ENCODE peak calls at places on chromosomes 1 and 21, in five cellular contexts. One of them, this sample, is unnamed.

GRCh38 chr1:30159015-30159414 is 564.4 kb downstream of the MATN1 start:
- DNase-seq in AG04450: no peak
- DNase-seq in kidney epithelial cell: no peak
- DNase-seq in epithelial cell of esophagus: no peak
- DNase-seq in heart right ventricle: no peak
- DNase-seq in this sample: no peak

GRCh38 chr1:243301059-243301458 is 45.2 kb downstream of the SDCCAG8 start:
- DNase-seq in AG04450: no peak
- DNase-seq in kidney epithelial cell: no peak
- DNase-seq in epithelial cell of esophagus: no peak
- DNase-seq in heart right ventricle: no peak
- DNase-seq in this sample: no peak

GRCh38 chr1:97640677-97641076 is 280.2 kb downstream of the DPYD start:
- DNase-seq in AG04450: no peak
- DNase-seq in kidney epithelial cell: no peak
- DNase-seq in epithelial cell of esophagus: peak; percentile 16
- DNase-seq in heart right ventricle: no peak
- DNase-seq in this sample: no peak

GRCh38 chr1:1432951-1433803 is 2.3 kb upstream of the VWA1 start:
- DNase-seq in AG04450: no peak
- DNase-seq in kidney epithelial cell: no peak
- DNase-seq in epithelial cell of esophagus: peak; percentile 81
- DNase-seq in heart right ventricle: peak; percentile 77
- DNase-seq in this sample: no peak

GRCh38 chr1:96374076-96374762 is 347.4 kb upstream of the PTBP2 start:
- DNase-seq in AG04450: no peak
- DNase-seq in kidney epithelial cell: no peak
- DNase-seq in epithelial cell of esophagus: no peak
- DNase-seq in heart right ventricle: no peak
- DNase-seq in this sample: no peak

GRCh38 chr1:177122869-177123268 is 41.6 kb downstream of the ASTN1 start:
- DNase-seq in AG04450: no peak
- DNase-seq in kidney epithelial cell: no peak
- DNase-seq in epithelial cell of esophagus: no peak
- DNase-seq in heart right ventricle: no peak
- DNase-seq in this sample: no peak

GRCh38 chr1:6959491-6959890 is 174.2 kb downstream of the CAMTA1 start:
- DNase-seq in AG04450: no peak
- DNase-seq in kidney epithelial cell: no peak
- DNase-seq in epithelial cell of esophagus: no peak
- DNase-seq in heart right ventricle: no peak
- DNase-seq in this sample: no peak

GRCh38 chr21:42421018-42421793 is 17.5 kb downstream of the UBASH3A start:
- DNase-seq in AG04450: no peak
- DNase-seq in kidney epithelial cell: no peak
- DNase-seq in epithelial cell of esophagus: no peak
- DNase-seq in heart right ventricle: no peak
- DNase-seq in this sample: no peak

GRCh38 chr1:244918422-244919319 is 54.3 kb upstream of the HNRNPU start:
- DNase-seq in AG04450: no peak
- DNase-seq in kidney epithelial cell: no peak
- DNase-seq in epithelial cell of esophagus: peak; percentile 24
- DNase-seq in heart right ventricle: peak; percentile 29
- DNase-seq in this sample: no peak

GRCh38 chr1:59696421-59697115 is 118.2 kb upstream of the HOOK1 start:
- DNase-seq in AG04450: no peak
- DNase-seq in kidney epithelial cell: no peak
- DNase-seq in epithelial cell of esophagus: no peak
- DNase-seq in heart right ventricle: no peak
- DNase-seq in this sample: no peak

GRCh38 chr1:212313616-212314015 is 28.4 kb downstream of the PPP2R5A start:
- DNase-seq in AG04450: no peak
- DNase-seq in kidney epithelial cell: no peak
- DNase-seq in epithelial cell of esophagus: no peak
- DNase-seq in heart right ventricle: no peak
- DNase-seq in this sample: peak; percentile 80

DNA sequence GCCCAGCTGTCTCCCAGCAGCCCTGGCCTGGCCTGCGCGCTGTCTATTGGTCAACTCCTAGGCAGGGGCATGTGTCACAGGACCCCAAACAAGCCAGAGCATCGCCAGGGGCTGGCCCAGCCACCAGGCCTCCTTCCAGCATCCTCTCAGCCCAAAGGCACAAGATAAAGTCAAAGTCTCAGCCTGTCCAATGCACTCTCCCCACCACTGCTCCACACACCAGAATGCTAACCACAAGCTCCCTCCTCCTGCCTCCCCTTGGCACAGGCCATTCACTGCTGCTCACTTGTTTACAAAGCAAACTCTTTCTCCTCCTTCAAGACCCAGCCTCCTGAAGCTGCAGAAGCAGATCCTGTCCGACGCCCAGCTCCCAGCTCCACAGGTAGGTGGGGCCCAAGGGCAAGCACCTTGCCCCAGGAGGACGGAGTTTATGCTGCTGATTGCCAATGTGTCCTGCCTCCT is 133.4 kb downstream of the DMRTB1 start:
- DNase-seq in AG04450: peak; percentile 57
- DNase-seq in kidney epithelial cell: no peak
- DNase-seq in epithelial cell of esophagus: peak; percentile 36
- DNase-seq in heart right ventricle: no peak
- DNase-seq in this sample: no peak
- TF ChIP-seq CTCF in AG04450: no peak
- TF ChIP-seq CTCF in kidney epithelial cell: peak; percentile 20
- TF ChIP-seq CTCF in epithelial cell of esophagus: peak; percentile 33
- TF ChIP-seq CTCF in heart right ventricle: no peak
- TF ChIP-seq CTCF in this sample: no peak

GRCh38 chr1:3695326-3696217 is 43.3 kb downstream of the TP73 start:
- DNase-seq in AG04450: no peak
- DNase-seq in kidney epithelial cell: no peak
- DNase-seq in epithelial cell of esophagus: peak; percentile 56
- DNase-seq in heart right ventricle: peak; percentile 35
- DNase-seq in this sample: no peak
- H3K4me3 ChIP-seq in AG04450: no peak overlapping the region
- H3K4me3 ChIP-seq in kidney epithelial cell: no peak overlapping the region
- H3K4me3 ChIP-seq in epithelial cell of esophagus: no peak overlapping the region
- H3K4me3 ChIP-seq in heart right ventricle: no peak overlapping the region
- H3K4me3 ChIP-seq in this sample: no peak overlapping the region

GRCh38 chr1:41878495-41878894 is 40.2 kb downstream of the HIVEP3 start:
- DNase-seq in AG04450: no peak
- DNase-seq in kidney epithelial cell: no peak
- DNase-seq in epithelial cell of esophagus: no peak
- DNase-seq in heart right ventricle: no peak
- DNase-seq in this sample: no peak
- TF ChIP-seq CTCF in AG04450: no peak
- TF ChIP-seq CTCF in kidney epithelial cell: no peak
- TF ChIP-seq CTCF in epithelial cell of esophagus: no peak
- TF ChIP-seq CTCF in heart right ventricle: no peak
- TF ChIP-seq CTCF in this sample: no peak

DNA sequence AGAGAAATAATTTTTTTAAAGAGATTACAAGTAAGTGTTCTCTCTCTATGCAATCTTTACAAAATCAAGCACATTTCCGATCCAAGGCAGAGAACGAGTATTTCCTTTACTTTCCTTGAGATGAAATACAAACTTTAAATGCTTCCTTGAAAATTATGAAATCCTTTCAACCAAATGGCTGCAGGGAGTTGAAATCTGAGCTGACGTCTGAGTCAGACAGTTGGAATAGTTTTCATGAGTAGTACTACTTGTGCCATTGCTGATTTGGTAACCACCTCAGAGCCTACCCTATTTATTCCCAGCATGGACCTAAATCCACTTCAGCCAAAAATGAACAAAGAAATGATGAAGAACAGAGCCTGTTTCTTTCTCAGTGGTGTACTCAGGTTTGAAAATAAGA is 183.6 kb downstream of the GIPC2 start:
- DNase-seq in AG04450: peak; percentile 71
- DNase-seq in kidney epithelial cell: no peak
- DNase-seq in epithelial cell of esophagus: peak; percentile 93
- DNase-seq in heart right ventricle: no peak
- DNase-seq in this sample: peak; percentile 47
- H3K4me3 ChIP-seq in AG04450: no peak overlapping the region
- H3K4me3 ChIP-seq in kidney epithelial cell: no peak overlapping the region
- H3K4me3 ChIP-seq in epithelial cell of esophagus: no peak overlapping the region
- H3K4me3 ChIP-seq in heart right ventricle: no peak overlapping the region
- H3K4me3 ChIP-seq in this sample: no peak overlapping the region

DNA sequence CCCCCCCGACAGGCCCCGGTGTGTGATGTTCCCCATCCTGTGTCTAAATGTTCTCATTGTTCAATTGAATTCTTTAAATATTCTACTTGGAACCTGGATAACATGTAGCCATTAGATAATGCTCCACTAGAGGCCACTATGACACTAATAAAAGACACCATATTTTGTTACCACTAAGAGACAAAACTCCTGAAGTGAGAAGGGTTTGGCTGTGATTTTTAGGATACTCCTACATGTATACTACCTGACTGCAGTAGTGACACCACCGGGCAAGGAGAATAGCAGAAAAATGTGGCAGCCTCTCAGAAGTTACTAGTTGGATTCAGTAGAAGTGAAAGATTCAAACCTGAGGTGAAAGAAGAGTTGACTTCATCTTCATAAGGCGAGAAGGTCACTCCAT is 36.0 kb downstream of the F5 start:
- DNase-seq in AG04450: no peak
- DNase-seq in kidney epithelial cell: no peak
- DNase-seq in epithelial cell of esophagus: peak; percentile 60
- DNase-seq in heart right ventricle: no peak
- DNase-seq in this sample: no peak
- TF ChIP-seq CTCF in AG04450: peak; percentile 52
- TF ChIP-seq CTCF in kidney epithelial cell: peak; percentile 56
- TF ChIP-seq CTCF in epithelial cell of esophagus: peak; percentile 44
- TF ChIP-seq CTCF in heart right ventricle: no peak
- TF ChIP-seq CTCF in this sample: peak; percentile 32